ENCODE peak calls at places on chromosomes 1 and 21, in five cellular contexts. A is CD4-positive, alpha-beta T cell; L is H1; T is tibial artery; B is retinal pigment epithelial cell. M is an unnamed sample.

GRCh38 chr1:21573971-21574458 is 64.8 kb downstream of the ALPL start:
- DNase-seq in A (no peak), L (peak), T (no peak), B (peak), M (no peak)

GRCh38 chr1:14869197-14869596 is 270.7 kb downstream of the KAZN start:
- DNase-seq in A (no peak), L (no peak), T (no peak), B (no peak), M (no peak)

GRCh38 chr1:82991569-82991968 is 1007.4 kb downstream of the TTLL7 start:
- DNase-seq in A (no peak), L (no peak), T (no peak), B (peak), M (no peak)

GRCh38 chr1:53376041-53376461 is 48.2 kb upstream of the LRP8 start:
- DNase-seq in A (no peak), L (no peak), T (peak), B (no peak), M (no peak)

GRCh38 chr1:65027699-65028358 is 61.5 kb upstream of the JAK1 start:
- DNase-seq in A (no peak), L (no peak), T (no peak), B (no peak), M (no peak)

GRCh38 chr1:178938281-178938958 is 67.5 kb upstream of the ANGPTL1 start:
- DNase-seq in A (no peak), L (no peak), T (peak), B (no peak), M (no peak)

GRCh38 chr21:37087188-37087587 is 14.1 kb downstream of the TTC3 start:
- DNase-seq in A (no peak), L (no peak), T (no peak), B (peak), M (no peak)

GRCh38 chr1:29145739-29146437 is 22.2 kb upstream of the TMEM200B start:
- DNase-seq in A (no peak), L (no peak), T (no peak), B (no peak), M (no peak)

GRCh38 chr1:96028071-96028470 is 693.5 kb upstream of the PTBP2 start:
- DNase-seq in A (no peak), L (no peak), T (peak), B (no peak), M (no peak)

GRCh38 chr1:234355782-234356510 is 17.3 kb upstream of the COA6 start:
- DNase-seq in A (no peak), L (no peak), T (no peak), B (no peak), M (no peak)

GRCh38 chr1:217360510-217360909 is 270.4 kb downstream of the GPATCH2 start:
- DNase-seq in A (no peak), L (no peak), T (no peak), B (no peak), M (no peak)

GRCh38 chr1:54254055-54254454 is 54.1 kb downstream of the MRPL37 start:
- DNase-seq in A (no peak), L (no peak), T (no peak), B (no peak), M (no peak)

GRCh38 chr1:9559673-9560072 is 20.4 kb downstream of the SLC25A33 start:
- DNase-seq in A (peak), L (no peak), T (no peak), B (no peak), M (no peak)

GRCh38 chr21:46459024-46459355 is 299 bp downstream of the DIP2A start:
- DNase-seq in A (no peak), L (no peak), T (no peak), B (no peak), M (no peak)

GRCh38 chr1:236287757-236288619 is 6.2 kb upstream of the ERO1B start:
- DNase-seq in A (no peak), L (peak), T (no peak), B (no peak), M (no peak)

GRCh38 chr1:25066253-25066652 is 136.2 kb upstream of the RUNX3 start:
- DNase-seq in A (no peak), L (no peak), T (no peak), B (no peak), M (no peak)

GRCh38 chr1:16720403-16721223 is 19.7 kb upstream of the RNU1-4 start:
- DNase-seq in A (peak), L (no peak), T (peak), B (no peak), M (no peak)

GRCh38 chr21:36478941-36479340 is 981 bp downstream of the CLDN14 start:
- DNase-seq in A (no peak), L (no peak), T (no peak), B (no peak), M (no peak)

GRCh38 chr1:222224576-222224975 is 323.3 kb downstream of the HHIPL2 start:
- DNase-seq in A (no peak), L (no peak), T (no peak), B (peak), M (no peak)

GRCh38 chr1:51282605-51283004 is 46.5 kb downstream of the RNF11 start:
- DNase-seq in A (no peak), L (no peak), T (no peak), B (no peak), M (no peak)

GRCh38 chr21:33859373-33860102 is 56.1 kb downstream of the ATP5PO start:
- DNase-seq in A (no peak), L (no peak), T (no peak), B (no peak), M (no peak)

GRCh38 chr21:45991606-45992301 is 10.2 kb downstream of the COL6A1 start:
- DNase-seq in A (no peak), L (no peak), T (no peak), B (no peak), M (no peak)

GRCh38 chr1:27992271-27992670 is 32.5 kb downstream of the XKR8 start:
- DNase-seq in A (peak), L (no peak), T (no peak), B (no peak), M (peak)

GRCh38 chr1:2986549-2987305 is 34.5 kb upstream of the ACTRT2 start:
- DNase-seq in A (no peak), L (no peak), T (peak), B (no peak), M (no peak)

GRCh38 chr1:100462291-100463040 is 75.5 kb upstream of the GPR88 start:
- DNase-seq in A (no peak), L (no peak), T (no peak), B (no peak), M (no peak)

GRCh38 chr21:15282666-15283065 is 217.9 kb upstream of the NRIP1 start:
- DNase-seq in A (no peak), L (no peak), T (no peak), B (no peak), M (no peak)

GRCh38 chr1:106038260-106038659 is 1018.2 kb upstream of the PRMT6 start:
- DNase-seq in A (no peak), L (no peak), T (no peak), B (no peak), M (no peak)

GRCh38 chr21:45404726-45405270 is at the start of gene COL18A1:
- DNase-seq in A (no peak), L (no peak), T (peak), B (no peak), M (no peak)

GRCh38 chr1:9892563-9893528 is 17.2 kb downstream of the CTNNBIP1 start:
- DNase-seq in A (no peak), L (no peak), T (no peak), B (no peak), M (no peak)

GRCh38 chr1:213201380-213202155 is 150.5 kb downstream of the RPS6KC1 start:
- DNase-seq in A (no peak), L (no peak), T (no peak), B (no peak), M (no peak)

M was measured in activated T-helper 2 cell treated with anti-CD3 and anti-CD28 coated beads, Interferon-gamma antibody, Interleukin-2, Interleukin-4, amounts not matched to agents 10 μg/mL and 5 μg/mL and 100 μg/mL, durations not matched to agents 14 hours and 24 hours and 36 hours.